ENCODE peak calls at places on chromosomes 1 and 21, in five cellular contexts. Z is HepG2, G is HEK293T, U is SK-N-SH, B is GM12878. H is an unnamed sample.

GRCh38 chr1:38817958-38818705 is 41.4 kb downstream of the RRAGC start:
- DNase-seq in Z (no peak), G (peak), U (peak), B (no peak), H (peak)

GRCh38 chr1:226871047-226871365 is 590 bp downstream of the PSEN2 start:
- DNase-seq in Z (no peak), G (no peak), U (no peak), B (no peak), H (no peak)

GRCh38 chr21:36205962-36206361 is 49.3 kb downstream of the DOP1B start:
- DNase-seq in Z (no peak), G (no peak), U (no peak), B (no peak), H (no peak)

GRCh38 chr1:167221804-167222610 is 1.3 kb downstream of the POU2F1 start:
- DNase-seq in Z (peak), G (peak), U (peak), B (peak), H (peak)

GRCh38 chr1:118159578-118159977 is 25.4 kb downstream of the SPAG17 start:
- DNase-seq in Z (no peak), G (no peak), U (no peak), B (no peak), H (no peak)

GRCh38 chr1:121471517-121471916 is 286.7 kb downstream of the SRGAP2C start:
- DNase-seq in Z (no peak), G (no peak), U (no peak), B (no peak), H (no peak)

GRCh38 chr1:181314010-181314409 is 169.3 kb upstream of the CACNA1E start:
- DNase-seq in Z (no peak), G (no peak), U (no peak), B (no peak), H (no peak)

GRCh38 chr1:54810144-54810942 is 9.2 kb upstream of the TTC22 start:
- DNase-seq in Z (peak), G (peak), U (peak), B (no peak), H (peak)

GRCh38 chr1:76176020-76176419 is 101.5 kb downstream of the ST6GALNAC3 start:
- DNase-seq in Z (no peak), G (no peak), U (no peak), B (no peak), H (no peak)

GRCh38 chr21:46069166-46069565 is 28.7 kb upstream of the COL6A2 start:
- DNase-seq in Z (no peak), G (no peak), U (no peak), B (no peak), H (no peak)

GRCh38 chr1:37323486-37324377 is 150.6 kb upstream of the ZC3H12A start:
- DNase-seq in Z (peak), G (peak), U (peak), B (no peak), H (peak)

GRCh38 chr1:119093721-119094120 is 46.7 kb downstream of the WARS2 start:
- DNase-seq in Z (no peak), G (no peak), U (no peak), B (no peak), H (no peak)

GRCh38 chr1:186404454-186405051 is 28.9 kb downstream of the ODR4 start:
- DNase-seq in Z (peak), G (peak), U (peak), B (no peak), H (peak)

DNA sequence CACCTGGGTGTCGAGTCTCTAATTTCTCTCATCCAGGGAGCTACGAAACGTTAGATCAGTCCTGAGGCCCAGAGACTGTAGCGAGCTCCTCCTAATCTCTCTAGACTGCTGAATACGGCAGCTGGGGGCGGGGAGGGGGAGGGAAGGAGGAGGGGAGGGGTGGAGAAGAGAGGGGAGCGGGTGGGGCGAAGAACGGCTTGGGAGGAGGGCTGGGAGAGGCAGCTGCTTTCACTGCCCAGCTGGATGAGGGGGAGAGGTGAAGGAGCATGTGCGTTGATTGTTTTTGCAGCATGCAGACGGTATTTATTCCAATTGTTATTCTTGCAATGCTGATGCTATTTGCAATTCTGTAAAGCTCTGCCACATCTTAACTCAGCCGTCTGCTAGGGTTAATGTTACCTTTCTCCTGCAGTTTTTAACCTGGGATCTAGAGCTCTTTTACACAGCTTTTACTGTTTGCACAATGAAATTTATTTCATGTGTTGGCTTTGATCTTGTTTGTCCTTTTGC is 790 bp downstream of the DNAJC6 start:
- DNase-seq in Z (no peak), G (peak), U (peak), B (no peak), H (peak)
- TF ChIP-seq FOXM1 in Z (no peak), G (no peak), U (no peak), B (no peak), H (no peak)

GRCh38 chr1:214447557-214447871 is 103.9 kb downstream of the PTPN14 start:
- DNase-seq in Z (no peak), G (no peak), U (no peak), B (no peak), H (no peak)

GRCh38 chr1:214445201-214445600 is 106.2 kb downstream of the PTPN14 start:
- DNase-seq in Z (no peak), G (no peak), U (peak), B (no peak), H (no peak)

GRCh38 chr1:214444159-214444939 is 107.1 kb downstream of the PTPN14 start:
- DNase-seq in Z (no peak), G (no peak), U (no peak), B (no peak), H (no peak)

GRCh38 chr1:214446772-214447556 is 104.4 kb downstream of the PTPN14 start:
- DNase-seq in Z (peak), G (no peak), U (peak), B (no peak), H (no peak)

DNA sequence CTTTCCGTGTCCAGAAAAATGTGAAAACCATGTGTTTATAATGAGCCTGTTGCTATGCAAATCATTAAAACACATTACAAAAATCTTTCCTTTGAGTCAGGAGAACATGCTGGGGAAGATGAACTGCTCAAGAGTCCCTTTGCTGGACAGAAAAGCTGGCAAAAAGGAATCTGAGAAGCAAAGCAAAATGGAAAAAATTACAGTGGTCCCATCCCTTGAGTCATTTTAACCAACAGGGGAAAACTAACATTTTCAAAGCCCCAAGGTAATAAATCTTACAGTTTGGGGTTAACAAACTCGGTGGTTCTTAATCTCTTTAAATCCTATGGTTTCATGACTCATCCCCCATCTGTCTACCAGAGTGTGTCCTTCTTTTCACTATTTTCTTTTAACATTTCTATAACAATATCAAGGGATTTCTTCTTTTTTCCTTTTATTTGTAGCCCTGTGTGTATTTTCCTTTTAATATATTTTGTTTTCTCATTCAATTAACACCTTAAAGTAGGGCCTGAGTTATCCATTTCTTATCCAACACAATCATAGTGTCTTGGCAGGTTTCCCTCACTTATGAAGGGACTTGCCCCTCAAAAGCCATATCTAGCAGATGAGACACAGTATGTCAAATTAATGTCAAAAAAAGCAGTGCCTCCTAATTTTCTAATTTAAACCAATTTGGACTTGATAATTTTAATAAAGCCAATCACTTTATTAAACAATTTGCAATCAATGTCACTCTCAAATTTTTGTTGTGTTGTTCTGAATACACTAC is 105.4 kb downstream of the PTPN14 start:
- DNase-seq in Z (no peak), G (no peak), U (no peak), B (no peak), H (no peak)
- TF ChIP-seq FOXM1 in Z (no peak), G (no peak), U (peak), B (no peak), H (no peak)

DNA sequence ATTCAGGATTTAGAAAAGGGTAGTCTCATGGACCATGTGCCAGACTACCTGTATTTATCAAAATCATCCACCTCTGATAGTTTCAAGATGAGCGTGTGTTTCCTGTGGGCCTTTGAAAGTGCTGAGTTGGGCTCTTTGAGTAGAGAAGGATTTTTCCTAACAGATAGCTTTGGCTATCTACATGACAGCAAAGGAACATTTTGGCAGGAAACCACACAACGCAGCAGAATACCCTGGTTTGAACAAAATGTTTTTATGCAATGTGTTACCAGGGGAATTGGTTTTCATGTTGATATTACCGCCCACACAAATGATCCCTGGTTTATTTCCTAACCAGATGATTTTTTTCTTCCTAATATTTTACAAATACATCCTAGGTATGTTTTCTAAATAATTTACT is 431.4 kb downstream of the NEGR1 start:
- DNase-seq in Z (no peak), G (no peak), U (no peak), B (no peak), H (no peak)
- TF ChIP-seq FOXM1 in Z (no peak), G (no peak), U (no peak), B (no peak), H (no peak)

DNA sequence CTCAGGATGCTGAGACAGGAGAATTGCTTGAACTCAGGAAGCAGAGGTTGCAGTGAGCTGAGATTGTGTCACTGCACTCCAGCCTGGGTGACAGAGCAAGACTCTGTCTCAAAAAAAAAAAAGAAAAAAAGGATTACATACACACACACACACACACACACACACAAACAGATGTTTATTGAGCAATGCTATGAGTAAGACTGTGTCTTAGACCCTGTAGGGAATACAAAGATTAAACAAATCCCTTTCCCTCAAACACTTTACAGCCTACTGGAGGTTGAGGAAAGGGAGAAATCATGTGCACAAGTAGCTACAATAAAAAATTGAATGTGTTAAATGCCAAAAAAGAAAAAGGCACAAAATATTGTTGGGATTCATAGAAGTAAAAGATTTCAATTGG is 58.1 kb downstream of the RPAP2 start:
- DNase-seq in Z (no peak), G (no peak), U (no peak), B (no peak), H (no peak)
- TF ChIP-seq FOXM1 in Z (no peak), G (no peak), U (no peak), B (no peak), H (no peak)

DNA sequence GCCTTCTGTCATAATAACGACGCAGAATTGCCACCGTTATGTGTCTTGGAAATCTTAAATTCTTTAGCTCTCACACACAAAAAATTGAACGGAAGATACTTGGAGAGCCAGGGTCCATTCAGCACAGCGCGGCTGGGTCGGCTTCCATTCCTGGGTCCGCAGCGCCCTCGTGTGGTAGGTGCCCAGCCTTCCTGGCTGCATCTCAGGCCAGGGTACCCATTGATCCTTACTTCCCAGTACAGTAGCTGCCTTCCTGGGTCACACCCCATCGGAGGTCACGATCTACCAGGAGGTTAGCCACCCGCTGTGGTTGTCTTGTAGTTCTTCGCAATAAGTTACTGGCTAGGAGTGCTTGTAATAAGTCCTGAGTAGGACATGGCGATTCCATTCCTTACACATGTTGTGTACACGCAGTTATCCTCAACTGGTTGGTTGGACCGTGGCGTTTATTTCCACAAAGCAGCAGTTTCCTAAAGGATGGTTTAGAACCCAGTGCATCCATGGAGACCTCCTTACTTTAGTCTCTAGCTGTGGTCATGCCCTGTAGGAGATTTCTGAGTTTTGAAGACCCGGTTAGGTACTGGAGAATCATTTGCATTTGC is 9.9 kb upstream of the MTARC1 start:
- DNase-seq in Z (peak), G (peak), U (peak), B (no peak), H (peak)
- TF ChIP-seq FOXM1 in Z (no peak), G (no peak), U (no peak), B (no peak), H (no peak)

GRCh38 chr1:23601104-23601967 is 42.0 kb upstream of the ID3 start:
- DNase-seq in Z (no peak), G (no peak), U (no peak), B (no peak), H (no peak)
- TF ChIP-seq FOXM1 in Z (no peak), G (no peak), U (no peak), B (no peak), H (no peak)